ENCODE peak calls at places on chromosomes 7 and 10, in eight cellular contexts. W is prostate gland, Z is ovary, T is IMR-90, J is heart left ventricle, X is lower leg skin, Q is GM12891, R is stomach. O is an unnamed sample.

GRCh38 chr7:94400643-94401042 is 5.9 kb downstream of the COL1A2 start:
- DNase-seq in W (no peak), Z (no peak), T (no peak), J (no peak), X (no peak), Q (no peak), R (no peak), O (no peak)

GRCh38 chr10:70685461-70685911 is 13.2 kb downstream of the ADAMTS14 start:
- DNase-seq in W (no peak), Z (no peak), T (no peak), J (no peak), X (no peak), Q (no peak), R (no peak), O (no peak)

GRCh38 chr10:69446229-69446628 is 5.0 kb upstream of the TSPAN15 start:
- DNase-seq in W (no peak), Z (no peak), T (no peak), J (no peak), X (no peak), Q (no peak), R (no peak), O (no peak)

GRCh38 chr10:70494966-70495365 is 16.4 kb downstream of the PALD1 start:
- DNase-seq in W (no peak), Z (no peak), T (no peak), J (no peak), X (no peak), Q (no peak), R (peak), O (no peak)

GRCh38 chr10:69742928-69743602 is 58.6 kb upstream of the COL13A1 start:
- DNase-seq in W (no peak), Z (peak), T (peak), J (no peak), X (no peak), Q (no peak), R (no peak), O (no peak)

GRCh38 chr10:86104156-86104555 is 262.4 kb downstream of the GRID1 start:
- DNase-seq in W (no peak), Z (no peak), T (no peak), J (no peak), X (no peak), Q (no peak), R (no peak), O (no peak)

GRCh38 chr10:90418869-90419652 is 438.8 kb downstream of the HTR7 start:
- DNase-seq in W (no peak), Z (no peak), T (peak), J (no peak), X (no peak), Q (no peak), R (no peak), O (no peak)

GRCh38 chr10:76074659-76075058 is 643.2 kb downstream of the LRMDA start:
- DNase-seq in W (no peak), Z (no peak), T (no peak), J (no peak), X (no peak), Q (no peak), R (no peak), O (no peak)

GRCh38 chr7:77281780-77282478 is 82.3 kb upstream of the FGL2 start:
- DNase-seq in W (no peak), Z (no peak), T (no peak), J (no peak), X (no peak), Q (no peak), R (no peak), O (no peak)

GRCh38 chr10:71521504-71522290 is 125.0 kb downstream of the CDH23 start:
- DNase-seq in W (no peak), Z (no peak), T (no peak), J (no peak), X (no peak), Q (no peak), R (no peak), O (no peak)

GRCh38 chr7:5282464-5283316 is at the start of gene SLC29A4:
- DNase-seq in W (peak), Z (peak), T (no peak), J (peak), X (no peak), Q (no peak), R (peak), O (no peak)

GRCh38 chr7:68158686-68159255 is 1162.1 kb downstream of the TYW1 start:
- DNase-seq in W (no peak), Z (no peak), T (no peak), J (no peak), X (no peak), Q (no peak), R (no peak), O (no peak)

GRCh38 chr10:52525761-52526160 is 211.7 kb downstream of the DKK1 start:
- DNase-seq in W (no peak), Z (no peak), T (peak), J (no peak), X (no peak), Q (no peak), R (no peak), O (no peak)

GRCh38 chr10:30378607-30379006 is 29.5 kb upstream of the MTPAP start:
- DNase-seq in W (no peak), Z (no peak), T (peak), J (no peak), X (peak), Q (no peak), R (no peak), O (no peak)

GRCh38 chr7:103915958-103916357 is 73.5 kb downstream of the RELN start:
- DNase-seq in W (no peak), Z (no peak), T (peak), J (no peak), X (no peak), Q (no peak), R (no peak), O (no peak)

GRCh38 chr7:41590951-41591350 is 111.9 kb downstream of the INHBA start:
- DNase-seq in W (no peak), Z (no peak), T (no peak), J (no peak), X (no peak), Q (no peak), R (no peak), O (no peak)

GRCh38 chr7:130875265-130875741 is 141.3 kb upstream of the KLF14 start:
- DNase-seq in W (no peak), Z (peak), T (peak), J (no peak), X (no peak), Q (peak), R (peak), O (no peak)

GRCh38 chr7:112207106-112207592 is 654 bp downstream of the ZNF277 start:
- DNase-seq in W (no peak), Z (no peak), T (no peak), J (no peak), X (no peak), Q (peak), R (no peak), O (peak)

GRCh38 chr10:70132098-70133029 is at the start of gene AIFM2:
- DNase-seq in W (peak), Z (peak), T (peak), J (peak), X (peak), Q (peak), R (peak), O (peak)

GRCh38 chr7:21851445-21852043 is 94.2 kb downstream of the CDCA7L start:
- DNase-seq in W (no peak), Z (no peak), T (no peak), J (no peak), X (no peak), Q (no peak), R (no peak), O (no peak)

GRCh38 chr10:71136036-71136690 is 76.2 kb upstream of the UNC5B start:
- DNase-seq in W (no peak), Z (no peak), T (no peak), J (no peak), X (peak), Q (no peak), R (no peak), O (no peak)

GRCh38 chr10:99993994-99994689 is 15.6 kb downstream of the DNMBP start:
- DNase-seq in W (no peak), Z (no peak), T (peak), J (peak), X (peak), Q (peak), R (peak), O (peak)

GRCh38 chr7:23002698-23003097 is 11.2 kb downstream of the HYCC1 start:
- DNase-seq in W (no peak), Z (no peak), T (no peak), J (no peak), X (no peak), Q (no peak), R (no peak), O (no peak)

GRCh38 chr10:102450374-102451104 is 804 bp downstream of the C10orf95 start:
- DNase-seq in W (peak), Z (peak), T (peak), J (peak), X (peak), Q (peak), R (peak), O (peak)

GRCh38 chr7:17523813-17524741 is 225.6 kb downstream of the AHR start:
- DNase-seq in W (peak), Z (no peak), T (peak), J (no peak), X (no peak), Q (no peak), R (peak), O (no peak)

GRCh38 chr10:70694410-70695179 is 22.3 kb downstream of the ADAMTS14 start:
- DNase-seq in W (no peak), Z (no peak), T (peak), J (no peak), X (no peak), Q (no peak), R (no peak), O (no peak)

GRCh38 chr10:62638062-62638477 is 166.4 kb upstream of the ADO start:
- DNase-seq in W (no peak), Z (no peak), T (peak), J (no peak), X (no peak), Q (no peak), R (no peak), O (no peak)

GRCh38 chr10:110167149-110167548 is 40.3 kb upstream of the MXI1 start:
- DNase-seq in W (no peak), Z (no peak), T (no peak), J (no peak), X (peak), Q (no peak), R (no peak), O (no peak)

GRCh38 chr10:47348661-47349470 is 703 bp downstream of the RBP3 start:
- DNase-seq in W (no peak), Z (no peak), T (no peak), J (no peak), X (peak), Q (no peak), R (no peak), O (no peak)

GRCh38 chr10:74056081-74056818 is 58.3 kb downstream of the VCL start:
- DNase-seq in W (no peak), Z (no peak), T (peak), J (no peak), X (no peak), Q (no peak), R (no peak), O (no peak)

GRCh38 chr7:22921386-22922086 is 92.4 kb downstream of the HYCC1 start:
- DNase-seq in W (no peak), Z (no peak), T (no peak), J (no peak), X (no peak), Q (no peak), R (no peak), O (no peak)

GRCh38 chr10:89414146-89414878 is at the start of gene IFIT5:
- DNase-seq in W (peak), Z (peak), T (peak), J (peak), X (peak), Q (peak), R (peak), O (peak)

GRCh38 chr10:12847361-12847975 is 154.0 kb downstream of the CCDC3 start:
- DNase-seq in W (no peak), Z (no peak), T (no peak), J (no peak), X (peak), Q (no peak), R (no peak), O (no peak)

GRCh38 chr10:1464866-1465265 is 272.5 kb downstream of the ADARB2 start:
- DNase-seq in W (no peak), Z (no peak), T (no peak), J (no peak), X (no peak), Q (no peak), R (no peak), O (no peak)
- TF ChIP-seq POLR2A in W (no peak), Z (no peak), T (no peak), J (no peak), X (no peak), Q (no peak), R (no peak), O (no peak)

DNA sequence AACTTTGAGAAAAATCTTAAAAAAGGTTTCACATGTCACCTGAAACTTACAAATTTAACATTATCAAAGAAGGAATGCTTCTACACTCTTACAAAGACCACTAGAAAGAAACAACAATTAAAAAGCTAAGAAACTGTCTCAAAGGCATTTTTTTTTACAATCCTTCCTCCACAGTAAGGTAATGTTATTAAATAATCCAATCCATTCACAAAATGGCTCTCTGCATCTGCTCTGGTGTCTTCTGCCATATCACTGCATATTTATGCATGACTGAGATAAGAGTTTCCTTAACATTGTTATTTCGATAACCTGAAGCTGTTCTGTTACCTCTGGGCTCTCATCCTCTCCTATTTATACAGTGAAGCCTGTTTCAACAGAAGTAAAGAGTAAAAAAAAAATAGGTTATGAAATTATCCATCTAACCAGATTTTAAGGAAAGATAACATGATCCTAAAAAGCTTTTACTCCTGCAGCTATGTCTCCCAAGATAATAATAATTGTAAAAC is 8.5 kb downstream of the HNRNPA2B1 start:
- DNase-seq in W (no peak), Z (no peak), T (no peak), J (no peak), X (no peak), Q (no peak), R (no peak), O (no peak)
- TF ChIP-seq POLR2A in W (no peak), Z (no peak), T (no peak), J (no peak), X (no peak), Q (no peak), R (no peak), O (no peak)

DNA sequence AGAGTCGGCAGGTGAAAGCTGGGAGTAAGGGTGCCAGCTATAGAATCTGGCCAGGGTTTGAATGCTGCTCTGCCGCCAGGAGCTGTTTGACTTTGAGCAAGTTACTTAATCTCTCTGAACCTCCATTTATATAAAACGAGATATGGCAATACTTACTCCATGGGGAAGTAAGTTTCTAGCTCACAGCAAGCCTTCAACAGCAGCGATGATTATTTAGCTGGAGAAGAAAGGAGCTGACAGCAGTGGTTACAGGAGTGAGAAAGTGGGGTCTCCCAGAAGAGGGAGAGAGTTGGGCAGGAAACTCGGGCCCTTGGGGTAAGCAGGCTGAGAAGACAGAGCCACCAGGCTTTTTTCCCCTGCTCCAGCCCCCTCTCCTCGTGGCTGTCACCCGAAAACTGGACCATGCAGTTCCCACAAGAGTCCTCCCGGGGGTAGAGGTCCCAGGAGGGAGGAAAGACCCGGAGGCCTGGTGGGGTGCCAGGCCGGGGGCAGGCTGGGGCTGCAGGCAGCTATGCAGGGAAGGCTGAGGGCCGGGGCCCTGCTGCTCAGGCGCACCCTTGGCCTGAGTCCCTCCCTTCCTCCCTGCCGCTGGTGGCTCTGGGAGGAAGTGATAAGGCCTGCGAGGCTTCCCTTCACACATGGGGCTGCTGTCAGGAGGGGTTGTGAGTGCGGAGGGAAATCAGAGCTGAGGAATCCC is 3.5 kb downstream of the NOS3 start:
- DNase-seq in W (no peak), Z (peak), T (no peak), J (peak), X (no peak), Q (no peak), R (no peak), O (no peak)
- TF ChIP-seq POLR2A in W (no peak), Z (no peak), T (no peak), J (peak), X (no peak), Q (no peak), R (no peak), O (no peak)

DNA sequence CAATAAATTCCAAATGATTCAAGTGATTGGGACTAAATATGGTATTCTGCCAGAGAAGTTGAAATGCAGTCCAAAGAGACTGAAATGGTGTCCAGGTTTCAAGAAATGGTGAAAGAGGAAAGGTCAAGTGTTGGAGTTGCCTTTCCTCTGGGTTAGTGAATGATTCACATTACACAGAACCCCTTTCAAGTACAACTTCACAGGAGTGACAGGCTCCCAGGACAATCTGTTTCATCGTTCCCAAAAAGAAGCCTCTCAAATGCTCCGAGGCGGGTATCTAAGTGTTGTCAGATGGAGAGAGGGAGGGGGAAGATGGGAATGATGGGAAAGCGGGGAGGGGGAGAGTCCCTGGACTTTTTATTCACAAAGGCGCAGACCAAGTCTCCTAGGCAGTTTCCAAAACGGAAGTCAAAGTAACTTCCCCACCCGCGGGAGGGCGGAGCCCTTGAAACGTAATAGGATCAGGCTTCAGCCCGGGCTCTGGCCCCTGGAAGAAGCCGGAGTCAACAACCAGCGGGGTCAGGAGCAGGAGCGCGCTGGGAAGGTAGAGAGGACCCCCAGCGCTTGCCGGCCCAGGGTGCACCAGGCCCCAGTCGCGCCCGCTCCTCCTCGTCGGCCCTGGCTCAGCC is 743 bp downstream of the SLC25A13 start:
- DNase-seq in W (peak), Z (peak), T (peak), J (peak), X (peak), Q (peak), R (peak), O (no peak)
- TF ChIP-seq POLR2A in W (peak), Z (peak), T (peak), J (peak), X (peak), Q (peak), R (no peak), O (peak)

GRCh38 chr7:73822319-73823173 is 8.2 kb upstream of the CLDN4 start:
- DNase-seq in W (peak), Z (no peak), T (peak), J (no peak), X (peak), Q (no peak), R (no peak), O (no peak)
- TF ChIP-seq POLR2A in W (peak), Z (no peak), T (no peak), J (no peak), X (no peak), Q (no peak), R (no peak), O (no peak)

DNA sequence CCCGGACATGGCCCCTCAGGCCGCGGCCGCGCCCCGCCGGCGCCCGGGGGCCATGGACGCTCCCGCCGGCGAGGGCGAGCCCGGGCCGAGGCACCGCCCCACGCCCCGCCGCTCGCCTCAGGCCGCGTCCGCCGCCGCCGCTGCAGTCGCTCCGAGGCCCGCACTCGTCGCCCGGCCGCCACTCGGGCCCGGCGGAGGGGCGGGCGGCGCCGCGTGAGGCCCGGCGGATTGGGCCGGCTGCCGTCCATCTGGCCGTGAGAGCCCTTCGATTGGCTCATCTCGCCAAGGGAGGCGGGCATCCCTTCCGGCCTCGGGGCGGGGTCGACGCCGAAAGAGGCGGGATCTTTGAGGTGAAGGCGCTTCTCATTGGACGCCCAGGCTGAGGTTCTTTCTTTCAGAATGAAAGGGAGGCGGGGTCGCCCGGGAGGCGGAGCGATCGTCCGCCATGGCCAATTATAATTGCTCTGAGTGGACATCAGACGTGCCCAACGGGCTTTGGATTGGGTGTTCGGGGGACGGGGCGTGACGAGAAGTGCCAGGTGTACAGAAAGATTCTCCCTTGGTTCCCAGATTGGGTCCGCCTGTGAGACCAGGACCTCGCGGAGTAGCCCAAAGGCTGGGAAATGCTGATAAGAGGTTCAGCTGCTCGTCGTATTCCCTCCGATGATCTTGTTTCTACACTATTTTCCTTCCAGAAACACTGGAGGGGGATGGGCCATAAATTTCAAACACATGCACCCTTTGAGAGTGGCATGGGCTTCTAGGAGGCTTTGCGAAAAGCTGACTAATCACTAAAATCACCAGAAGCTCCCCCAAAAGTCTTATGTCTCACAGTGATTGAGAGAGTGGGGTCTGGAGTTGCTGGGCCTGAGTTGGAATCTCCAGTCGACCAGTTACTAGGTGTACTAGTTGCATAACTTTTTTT is at the start of gene GNA12:
- DNase-seq in W (peak), Z (peak), T (peak), J (peak), X (peak), Q (peak), R (peak), O (peak)
- TF ChIP-seq POLR2A in W (peak), Z (no peak), T (no peak), J (peak), X (no peak), Q (no peak), R (no peak), O (peak)

O was measured in GM12892.